ENCODE peak calls at places on chromosomes 6 and 20, in six cellular contexts. I, S, O, H, F and D are unnamed samples.

GRCh38 chr6:17665132-17665531 is 41.6 kb downstream of the NUP153 start:
- DNase-seq in S (no peak), I (no peak), O (no peak), F (no peak), H (no peak), D (no peak)

GRCh38 chr20:34824026-34824860 is 1.2 kb downstream of the NCOA6 start:
- DNase-seq in F (peak; percentile 79), O (peak; percentile 76), S (peak; percentile 70), H (peak; percentile 86), I (peak; percentile 34), D (no peak)

GRCh38 chr6:12608016-12608860 is 108.3 kb upstream of the PHACTR1 start:
- DNase-seq in F (no peak), H (peak; percentile 83), S (no peak), I (no peak), O (no peak), D (no peak)

GRCh38 chr20:62898970-62899632 is 27.2 kb downstream of the DIDO1 start:
- DNase-seq in I (no peak), F (no peak), O (no peak), H (peak; percentile 45), S (no peak), D (no peak)

GRCh38 chr20:35699914-35700624 is 864 bp downstream of the ROMO1 start:
- DNase-seq in F (no peak), O (peak; percentile 29), S (no peak), H (no peak), I (no peak), D (no peak)

GRCh38 chr6:39157511-39157910 is 42.5 kb upstream of the SAYSD1 start:
- DNase-seq in H (no peak), F (no peak), O (no peak), I (no peak), S (no peak), D (no peak)

GRCh38 chr6:10174056-10174455 is 240.8 kb downstream of the TFAP2A start:
- DNase-seq in O (no peak), H (no peak), S (no peak), F (no peak), I (no peak), D (no peak)

GRCh38 chr6:5996701-5997419 is 9.9 kb downstream of the NRN1 start:
- DNase-seq in I (no peak), O (no peak), S (no peak), F (no peak), H (no peak), D (no peak)

GRCh38 chr6:75563032-75563431 is 38.6 kb upstream of the SENP6 start:
- DNase-seq in F (no peak), I (no peak), O (no peak), S (no peak), H (peak; percentile 64), D (no peak)

GRCh38 chr6:161284653-161285052 is 10.8 kb upstream of the AGPAT4 start:
- DNase-seq in I (no peak), S (no peak), H (no peak), F (no peak), O (no peak), D (no peak)

GRCh38 chr20:11270566-11270965 is 596.8 kb upstream of the JAG1 start:
- DNase-seq in I (no peak), O (no peak), S (no peak), H (no peak), F (no peak), D (no peak)

GRCh38 chr6:66128238-66128637 is 421.2 kb upstream of the EYS start:
- DNase-seq in I (no peak), O (no peak), F (no peak), H (no peak), S (no peak), D (no peak)

GRCh38 chr20:8094415-8094818 is 37.6 kb upstream of the PLCB1 start:
- DNase-seq in O (peak; percentile 68), I (peak; percentile 62), S (no peak), H (no peak), F (no peak), D (no peak)

DNA sequence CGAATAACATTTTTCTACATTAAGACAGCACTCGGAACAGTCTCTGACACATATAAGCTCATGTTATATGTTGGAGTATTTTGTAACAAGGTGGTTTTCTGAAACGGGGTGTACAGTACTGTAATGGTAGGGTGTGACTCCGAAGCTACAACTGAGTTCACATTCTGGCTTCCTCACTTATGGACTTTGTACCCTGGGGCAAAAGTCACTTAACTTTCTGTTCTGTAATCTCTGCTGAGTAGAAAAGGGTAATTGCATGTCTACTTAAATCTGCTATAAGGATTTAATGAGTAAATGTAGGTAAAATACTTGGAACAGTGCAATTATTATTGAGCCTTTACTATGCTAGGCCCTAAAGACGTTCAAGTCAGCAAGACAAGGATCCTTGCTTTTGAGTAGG is 4.7 kb upstream of the LTV1 start:
- DNase-seq in O (no peak), I (no peak), F (no peak), H (no peak), S (no peak), D (no peak)
- TF ChIP-seq CTCF in O (no peak), I (no peak), F (no peak), H (no peak), S (no peak), D (no peak)

GRCh38 chr6:56699066-56699654 is 56.5 kb upstream of the DST start:
- DNase-seq in H (peak; percentile 20), F (no peak), S (no peak), I (no peak), O (no peak), D (no peak)
- TF ChIP-seq CTCF in H (peak; percentile 27), F (peak; percentile 62), S (peak; percentile 28), I (no peak), O (no peak), D (peak; percentile 67)

GRCh38 chr6:142462260-142462659 is 160.5 kb downstream of the ADGRG6 start:
- DNase-seq in F (no peak), O (no peak), I (no peak), H (no peak), S (no peak), D (no peak)
- TF ChIP-seq CTCF in F (no peak), O (no peak), I (no peak), H (peak; percentile 11), S (no peak), D (no peak)

GRCh38 chr20:19047040-19047950 is 165.1 kb upstream of the SLC24A3 start:
- DNase-seq in H (no peak), F (peak; percentile 75), O (peak; percentile 64), I (no peak), S (no peak), D (no peak)

GRCh38 chr20:19048898-19049889 is 163.2 kb upstream of the SLC24A3 start:
- DNase-seq in S (no peak), I (no peak), H (no peak), O (no peak), F (no peak), D (no peak)

GRCh38 chr20:19047951-19048296 is 164.5 kb upstream of the SLC24A3 start:
- DNase-seq in S (no peak), I (no peak), F (no peak), H (no peak), O (no peak), D (no peak)

DNA sequence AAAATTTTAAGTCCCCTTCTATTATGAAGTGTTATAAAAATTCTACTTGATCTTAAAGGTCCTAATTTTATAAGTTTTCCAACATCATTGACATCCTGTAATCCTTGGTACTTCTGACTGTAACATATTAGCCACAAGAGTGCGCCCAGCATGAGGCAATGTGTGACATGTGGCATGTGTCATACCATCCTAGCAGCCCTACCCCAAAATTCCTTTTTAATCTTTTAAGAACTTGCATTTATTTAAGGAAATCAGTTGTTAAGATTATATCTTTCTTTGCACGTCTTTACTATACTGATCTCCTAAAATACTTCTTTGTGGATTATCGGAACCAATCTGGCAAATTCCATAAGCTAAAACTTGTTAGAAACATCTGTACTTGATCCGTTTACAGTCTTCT is 167.1 kb upstream of the SLC24A3 start:
- DNase-seq in S (no peak), F (no peak), I (no peak), O (no peak), H (no peak), D (no peak)
- TF ChIP-seq CTCF in S (no peak), F (no peak), I (no peak), O (no peak), H (no peak), D (no peak)

DNA sequence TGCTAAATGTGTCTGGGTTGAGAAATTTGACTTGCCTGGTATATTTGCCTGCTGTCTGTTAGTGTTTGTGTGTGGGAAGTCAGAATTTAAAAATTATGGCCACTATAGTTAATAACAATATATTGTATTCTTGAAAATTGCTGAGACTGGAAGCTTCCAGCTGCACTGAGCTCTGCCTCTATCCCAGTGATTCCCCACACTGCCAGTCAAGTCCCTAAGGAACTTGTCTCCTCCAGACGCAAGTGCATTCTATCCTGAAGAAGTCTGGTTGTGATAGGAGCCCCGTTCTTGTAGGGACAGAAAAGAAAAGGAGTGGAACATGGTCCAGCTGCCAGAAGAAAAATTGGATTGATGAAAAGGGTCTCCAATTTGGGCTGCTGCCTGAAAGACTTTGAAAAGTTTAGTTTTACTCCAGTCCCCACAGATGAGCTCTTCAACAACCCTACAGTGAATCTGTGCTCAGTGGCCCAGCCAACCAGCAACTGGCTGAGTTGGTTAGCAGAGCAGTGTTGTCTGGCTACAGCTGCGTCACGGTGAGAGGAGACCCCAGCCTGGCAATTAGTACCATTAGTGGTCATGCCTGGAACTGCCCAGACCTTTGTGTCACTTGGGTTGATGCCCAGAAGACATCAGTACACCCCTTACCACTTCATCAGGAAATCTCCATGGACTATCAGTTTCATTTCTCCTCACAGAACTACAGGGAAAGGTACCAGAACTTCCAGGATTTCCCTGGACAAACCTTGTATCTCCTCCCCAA is 183.1 kb upstream of the MCHR2 start:
- DNase-seq in F (no peak), S (no peak), I (no peak), H (no peak), O (no peak), D (no peak)
- TF ChIP-seq CTCF in F (no peak), S (no peak), I (no peak), H (no peak), O (no peak), D (no peak)

GRCh38 chr6:105487040-105487787 is 84.3 kb upstream of the PREP start:
- DNase-seq in O (no peak), S (no peak), I (no peak), H (peak; percentile 36), F (no peak), D (no peak)
- TF ChIP-seq CTCF in O (no peak), S (no peak), I (no peak), H (no peak), F (no peak), D (no peak)

GRCh38 chr6:36701401-36701991 is 3.9 kb downstream of the RAB44 start:
- DNase-seq in H (peak; percentile 45), I (no peak), S (no peak), O (no peak), F (peak; percentile 45), D (no peak)
- TF ChIP-seq CTCF in H (peak; percentile 42), I (no peak), S (no peak), O (no peak), F (no peak), D (no peak)